ENCODE peak calls at places on chromosomes 13 and 19, in eight cellular contexts. S is gastrocnemius medialis, X is IMR-90, A is body of pancreas, I is stomach, E is esophagus squamous epithelium, Y is heart left ventricle, N is Peyer's patch. G is an unnamed sample. For H3K36me3, the result is how much of the 10 kb centered on the place peaks cover.

GRCh38 chr19:21210037-21210621 is 68.3 kb downstream of the ZNF431 start:
- DNase-seq in E (no peak), N (no peak), X (no peak), A (no peak), I (no peak), Y (no peak), S (no peak), G (no peak)

GRCh38 chr13:29073762-29074161 is 253.6 kb downstream of the MTUS2 start:
- DNase-seq in A (no peak), Y (no peak), E (no peak), S (no peak), X (no peak), N (no peak), I (no peak), G (no peak)

GRCh38 chr19:44850641-44851109 is 4.6 kb downstream of the NECTIN2 start:
- DNase-seq in N (no peak), E (no peak), Y (no peak), I (peak), S (no peak), X (no peak), A (peak), G (no peak)

GRCh38 chr13:100984349-100984748 is 309.8 kb upstream of the TMTC4 start:
- DNase-seq in X (no peak), E (no peak), N (no peak), Y (no peak), S (no peak), I (no peak), A (no peak), G (no peak)

GRCh38 chr13:44649118-44649455 is 73.0 kb upstream of the TSC22D1 start:
- DNase-seq in A (no peak), N (no peak), I (no peak), S (no peak), E (no peak), X (no peak), Y (no peak), G (no peak)

GRCh38 chr13:38012096-38012495 is 142.5 kb upstream of the TRPC4 start:
- DNase-seq in X (no peak), I (no peak), S (no peak), A (no peak), N (no peak), E (no peak), Y (no peak), G (no peak)

GRCh38 chr19:42267644-42268141 is 1.4 kb upstream of the CIC start:
- DNase-seq in Y (peak), A (no peak), E (no peak), S (no peak), X (no peak), I (no peak), N (no peak), G (peak)

GRCh38 chr13:80036845-80037504 is 304.0 kb downstream of the SPRY2 start:
- DNase-seq in X (no peak), S (no peak), E (no peak), A (no peak), N (peak), Y (no peak), I (no peak), G (no peak)

GRCh38 chr13:47463726-47464125 is 537.3 kb downstream of the SUCLA2 start:
- DNase-seq in I (no peak), A (no peak), S (no peak), N (no peak), E (no peak), X (peak), Y (no peak), G (no peak)

GRCh38 chr13:109874921-109875454 is 88.6 kb upstream of the IRS2 start:
- DNase-seq in I (no peak), N (no peak), E (no peak), S (no peak), Y (no peak), A (no peak), X (peak), G (no peak)

GRCh38 chr19:14467816-14468215 is 7.3 kb downstream of the PTGER1 start:
- DNase-seq in N (no peak), I (no peak), S (no peak), E (no peak), Y (no peak), A (no peak), X (no peak), G (no peak)

GRCh38 chr19:813359-814107 is 8.2 kb downstream of the PLPPR3 start:
- DNase-seq in Y (no peak), X (no peak), I (no peak), A (no peak), E (no peak), N (no peak), S (no peak), G (no peak)

GRCh38 chr19:4038057-4038456 is 28.6 kb downstream of the ZBTB7A start:
- DNase-seq in Y (no peak), E (no peak), A (no peak), X (no peak), S (no peak), N (no peak), I (no peak), G (no peak)

GRCh38 chr19:4035582-4035981 is 28.0 kb downstream of the PIAS4 start:
- DNase-seq in N (no peak), Y (no peak), S (no peak), E (no peak), A (no peak), X (peak), I (no peak), G (no peak)

GRCh38 chr19:4036576-4037300 is 29.2 kb downstream of the PIAS4 start:
- DNase-seq in A (no peak), N (no peak), E (no peak), X (no peak), Y (no peak), I (no peak), S (no peak), G (no peak)

GRCh38 chr19:4038661-4039096 is 28.0 kb downstream of the ZBTB7A start:
- DNase-seq in S (no peak), N (no peak), A (no peak), E (no peak), I (no peak), X (no peak), Y (no peak), G (no peak)

GRCh38 chr19:4037301-4037949 is 29.3 kb downstream of the ZBTB7A start:
- DNase-seq in A (no peak), I (no peak), S (no peak), N (no peak), E (no peak), Y (no peak), X (no peak), G (no peak)
- H3K36me3 ChIP-seq in A (under half), I (half or more), S (under half), N (half or more), E (half or more), Y (under half), X (half or more), G (half or more)

GRCh38 chr13:66853559-66853958 is 376.6 kb downstream of the PCDH9 start:
- DNase-seq in S (no peak), X (no peak), Y (no peak), I (no peak), A (no peak), E (no peak), N (no peak), G (no peak)

GRCh38 chr13:66859934-66860867 is 369.9 kb downstream of the PCDH9 start:
- DNase-seq in X (peak), Y (no peak), S (no peak), N (no peak), I (no peak), A (no peak), E (no peak), G (no peak)

GRCh38 chr13:66858163-66858562 is 372.0 kb downstream of the PCDH9 start:
- DNase-seq in E (no peak), N (no peak), S (no peak), Y (no peak), A (no peak), I (no peak), X (no peak), G (no peak)

GRCh38 chr13:66859078-66859477 is 371.1 kb downstream of the PCDH9 start:
- DNase-seq in S (no peak), N (no peak), I (no peak), A (no peak), E (no peak), Y (no peak), X (peak), G (no peak)

GRCh38 chr13:66855110-66855509 is 375.0 kb downstream of the PCDH9 start:
- DNase-seq in E (no peak), N (no peak), I (no peak), Y (no peak), X (no peak), S (no peak), A (no peak), G (no peak)
- TF ChIP-seq POLR2A in E (no peak), N (no peak), I (no peak), Y (no peak), X (no peak), S (no peak), A (no peak), G (no peak)

DNA sequence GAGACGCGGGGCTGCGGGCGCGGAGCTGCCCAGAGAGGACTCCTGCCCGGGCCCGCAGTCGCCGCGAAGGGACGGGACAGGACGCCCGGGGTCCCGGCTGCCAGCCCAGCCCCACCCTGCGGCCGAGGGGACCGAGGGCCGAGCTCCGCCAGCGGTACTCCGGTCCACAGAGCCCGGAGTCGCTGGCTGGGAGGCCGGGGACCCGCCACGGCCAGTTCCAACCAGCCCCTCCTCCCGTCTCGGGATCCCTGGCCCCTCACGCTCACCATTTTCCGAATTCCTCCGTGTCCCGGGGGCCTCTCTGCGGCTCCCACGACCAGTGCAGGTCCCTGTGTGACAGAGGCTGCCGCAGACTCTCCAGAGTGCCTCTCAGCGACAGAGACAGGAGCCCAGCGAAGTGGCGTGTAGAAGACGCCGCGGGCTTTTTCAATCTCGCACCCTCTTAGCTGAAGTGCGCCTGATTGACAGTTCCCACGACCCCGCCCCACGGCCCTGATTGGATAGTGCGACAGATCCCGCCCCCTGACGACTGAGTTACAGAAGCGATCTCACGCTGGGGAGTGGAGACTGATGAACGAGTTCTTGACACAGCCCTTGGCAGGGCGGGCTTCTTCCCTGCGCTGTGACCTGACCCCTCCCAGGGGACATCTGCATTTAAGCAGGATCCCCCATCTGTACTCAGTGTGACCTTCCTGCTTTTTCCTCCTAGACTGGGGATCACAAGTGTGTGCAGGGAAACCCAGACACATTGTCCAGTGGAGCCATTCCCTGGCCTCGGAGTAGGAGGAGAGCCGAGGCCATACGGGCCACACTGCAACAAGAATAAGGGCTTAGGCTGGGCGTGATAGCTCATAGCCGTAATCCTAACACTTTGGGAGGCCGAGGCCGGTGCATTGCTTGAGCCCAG is 44.0 kb downstream of the ZNF823 start:
- DNase-seq in E (peak), Y (peak), S (peak), I (peak), A (peak), N (peak), X (peak), G (peak)
- H3K36me3 ChIP-seq in E (under half), Y (under half), S (under half), I (under half), A (under half), N (under half), X (under half), G (under half)

GRCh38 chr19:17292301-17293074 is 10.7 kb downstream of the ABHD8 start:
- DNase-seq in N (peak), E (no peak), S (no peak), A (peak), Y (peak), I (peak), X (peak), G (peak)
- TF ChIP-seq POLR2A in N (no peak), E (no peak), S (no peak), A (peak), Y (no peak), I (no peak), X (no peak), G (no peak)

GRCh38 chr19:7527516-7528191 is 5.2 kb downstream of the MCOLN1 start:
- DNase-seq in Y (peak), N (no peak), X (no peak), S (no peak), E (no peak), A (no peak), I (no peak), G (peak)
- H3K36me3 ChIP-seq in Y (under half), N (under half), X (under half), S (half or more), E (half or more), A (under half), I (half or more), G (under half)

DNA sequence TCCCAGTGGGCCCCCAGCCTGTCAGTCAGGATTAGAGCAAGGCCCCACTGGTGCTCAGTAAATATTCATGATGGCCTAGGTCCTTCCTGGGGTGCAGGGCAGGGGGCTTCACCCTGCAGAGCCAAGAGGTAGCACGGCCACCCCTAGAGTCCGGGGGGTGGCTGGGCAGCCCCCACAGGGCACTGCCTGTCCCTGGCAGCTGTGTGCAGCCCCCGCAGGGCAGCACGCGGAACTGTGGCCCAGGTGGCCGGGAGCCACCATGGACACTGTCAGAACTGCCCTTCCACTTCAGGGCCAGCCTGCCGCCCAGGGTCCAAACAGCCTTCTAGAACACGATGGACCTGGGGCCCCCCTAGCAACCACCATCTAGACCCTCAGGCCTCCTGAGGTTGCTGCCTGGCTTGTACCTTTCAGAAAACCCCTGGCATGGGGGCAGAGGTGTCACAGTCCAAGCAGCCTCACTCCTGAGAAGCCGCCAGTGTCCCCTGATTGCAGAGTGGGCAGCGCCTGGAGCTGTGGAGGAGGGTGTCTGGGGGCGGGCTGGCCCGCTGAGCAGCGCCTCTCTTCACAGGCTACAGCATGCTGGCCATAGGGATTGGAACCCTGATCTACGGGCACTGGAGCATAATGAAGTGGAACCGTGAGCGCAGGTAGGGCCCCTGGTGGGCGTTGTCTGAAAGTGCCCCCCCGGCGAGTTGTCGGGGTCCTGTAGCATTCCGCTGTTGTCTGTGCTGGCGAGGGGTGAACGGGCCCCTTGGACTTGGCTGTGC is 2.9 kb upstream of the YJEFN3 start:
- DNase-seq in S (no peak), N (no peak), E (no peak), Y (no peak), I (no peak), X (no peak), A (no peak), G (no peak)
- TF ChIP-seq POLR2A in S (no peak), N (no peak), E (no peak), Y (no peak), I (no peak), X (no peak), A (no peak), G (no peak)

GRCh38 chr13:114013336-114013735 is 39.5 kb upstream of the C13orf46 start:
- DNase-seq in N (no peak), S (no peak), Y (no peak), I (no peak), E (no peak), X (no peak), A (no peak), G (no peak)
- H3K36me3 ChIP-seq in N (under half), S (half or more), Y (under half), I (half or more), E (half or more), X (half or more), A (under half), G (half or more)